ENCODE peak calls at places on chromosomes 7 and 10, in nine cellular contexts. One of them, this sample, is unnamed.

GRCh38 chr10:99529483-99530107 is 3.1 kb upstream of the NKX2-3 start:
- DNase-seq in CD8-positive, alpha-beta T cell: no peak
- DNase-seq in GM12892: no peak
- DNase-seq in KBM-7: no peak
- DNase-seq in GM04504: no peak
- DNase-seq in frontal cortex: no peak
- DNase-seq in endothelial cell: no peak
- DNase-seq in pancreas: no peak
- DNase-seq in Calu3: no peak
- DNase-seq in this sample: no peak

GRCh38 chr7:73618538-73618937 is 5.8 kb downstream of the MLXIPL start:
- DNase-seq in CD8-positive, alpha-beta T cell: no peak
- DNase-seq in GM12892: no peak
- DNase-seq in KBM-7: no peak
- DNase-seq in GM04504: no peak
- DNase-seq in frontal cortex: no peak
- DNase-seq in endothelial cell: no peak
- DNase-seq in pancreas: no peak
- DNase-seq in Calu3: no peak
- DNase-seq in this sample: no peak

GRCh38 chr10:77173615-77174461 is 463.8 kb downstream of the KCNMA1 start:
- DNase-seq in CD8-positive, alpha-beta T cell: peak
- DNase-seq in GM12892: peak
- DNase-seq in KBM-7: peak
- DNase-seq in GM04504: peak
- DNase-seq in frontal cortex: peak
- DNase-seq in endothelial cell: peak
- DNase-seq in pancreas: peak
- DNase-seq in Calu3: peak
- DNase-seq in this sample: peak

GRCh38 chr10:7475046-7475860 is 64.4 kb upstream of the SFMBT2 start:
- DNase-seq in CD8-positive, alpha-beta T cell: no peak
- DNase-seq in GM12892: no peak
- DNase-seq in KBM-7: no peak
- DNase-seq in GM04504: no peak
- DNase-seq in frontal cortex: no peak
- DNase-seq in endothelial cell: peak
- DNase-seq in pancreas: peak
- DNase-seq in Calu3: no peak
- DNase-seq in this sample: no peak

GRCh38 chr7:2084331-2084730 is 148.4 kb downstream of the MAD1L1 start:
- DNase-seq in CD8-positive, alpha-beta T cell: no peak
- DNase-seq in GM12892: no peak
- DNase-seq in KBM-7: no peak
- DNase-seq in GM04504: no peak
- DNase-seq in frontal cortex: no peak
- DNase-seq in endothelial cell: no peak
- DNase-seq in pancreas: no peak
- DNase-seq in Calu3: no peak
- DNase-seq in this sample: no peak

GRCh38 chr10:95308389-95309302 is 17.8 kb upstream of the PDLIM1 start:
- DNase-seq in CD8-positive, alpha-beta T cell: no peak
- DNase-seq in GM12892: no peak
- DNase-seq in KBM-7: peak
- DNase-seq in GM04504: peak
- DNase-seq in frontal cortex: no peak
- DNase-seq in endothelial cell: no peak
- DNase-seq in pancreas: peak
- DNase-seq in Calu3: peak
- DNase-seq in this sample: peak

GRCh38 chr7:106858618-106859532 is 6.2 kb upstream of the PIK3CG start:
- DNase-seq in CD8-positive, alpha-beta T cell: no peak
- DNase-seq in GM12892: no peak
- DNase-seq in KBM-7: peak
- DNase-seq in GM04504: no peak
- DNase-seq in frontal cortex: no peak
- DNase-seq in endothelial cell: no peak
- DNase-seq in pancreas: no peak
- DNase-seq in Calu3: peak
- DNase-seq in this sample: peak

GRCh38 chr7:45686441-45687184 is 112.4 kb downstream of the ADCY1 start:
- DNase-seq in CD8-positive, alpha-beta T cell: no peak
- DNase-seq in GM12892: no peak
- DNase-seq in KBM-7: no peak
- DNase-seq in GM04504: no peak
- DNase-seq in frontal cortex: no peak
- DNase-seq in endothelial cell: no peak
- DNase-seq in pancreas: no peak
- DNase-seq in Calu3: no peak
- DNase-seq in this sample: no peak

This sample was measured in RPMI8226.